ENCODE peak calls at places on chromosome 4, in five cellular contexts. L is heart left ventricle, X is IMR-90, H is uterus, B is ovary. U is an unnamed sample. For H3K36me3, the result is how much of the 10 kb centered on the place peaks cover.

GRCh38 chr4:107863850-107864371 is 39.2 kb downstream of the SGMS2 start:
- DNase-seq in X (peak), B (no peak), L (peak), H (no peak), U (no peak)

GRCh38 chr4:25552580-25553271 is 102.9 kb upstream of the SLC34A2 start:
- DNase-seq in L (no peak), H (no peak), B (no peak), X (no peak), U (no peak)

GRCh38 chr4:175371091-175371490 is 441.0 kb downstream of the GPM6A start:
- DNase-seq in X (no peak), B (no peak), H (no peak), L (no peak), U (no peak)

GRCh38 chr4:123304151-123305021 is 92.2 kb upstream of the SPRY1 start:
- DNase-seq in B (no peak), H (peak), X (no peak), L (no peak), U (no peak)

GRCh38 chr4:4430492-4431195 is 43.7 kb downstream of the NSG1 start:
- DNase-seq in X (peak), H (no peak), L (no peak), B (no peak), U (no peak)

GRCh38 chr4:101699441-101700117 is 91.0 kb upstream of the BANK1 start:
- DNase-seq in L (no peak), H (no peak), X (no peak), B (no peak), U (no peak)

GRCh38 chr4:162164881-162165528 is 1.2 kb upstream of the FSTL5 start:
- DNase-seq in B (no peak), L (no peak), X (no peak), H (no peak), U (no peak)

GRCh38 chr4:165070560-165070959 is 16.9 kb downstream of the TRIM75 start:
- DNase-seq in L (no peak), H (no peak), X (no peak), B (no peak), U (no peak)

GRCh38 chr4:5341151-5341925 is 290.1 kb downstream of the STK32B start:
- DNase-seq in X (no peak), L (no peak), B (no peak), H (no peak), U (no peak)

GRCh38 chr4:101649790-101650450 is 140.6 kb upstream of the BANK1 start:
- DNase-seq in B (no peak), X (no peak), H (no peak), L (no peak), U (no peak)

GRCh38 chr4:915041-915474 is 17.1 kb downstream of the GAK start:
- DNase-seq in L (no peak), B (no peak), H (no peak), X (no peak), U (no peak)

GRCh38 chr4:160193787-160194186 is 1090.9 kb downstream of the RAPGEF2 start:
- DNase-seq in H (no peak), L (no peak), B (no peak), X (no peak), U (no peak)

GRCh38 chr4:89531932-89532640 is 224.5 kb upstream of the GPRIN3 start:
- DNase-seq in X (no peak), L (no peak), H (no peak), B (no peak), U (no peak)

GRCh38 chr4:141131738-141132688 is 1.3 kb downstream of the RNF150 start:
- DNase-seq in H (peak), L (peak), B (peak), X (peak), U (no peak)

GRCh38 chr4:141046255-141046654 is 87.0 kb downstream of the RNF150 start:
- DNase-seq in L (no peak), H (no peak), B (peak), X (peak), U (no peak)

GRCh38 chr4:8254076-8254475 is 15.5 kb upstream of the HTRA3 start:
- DNase-seq in L (no peak), H (no peak), B (no peak), X (no peak), U (no peak)

GRCh38 chr4:37889849-37890500 is 909 bp upstream of the TBC1D1 start:
- DNase-seq in X (peak), H (peak), L (peak), B (peak), U (no peak)

GRCh38 chr4:37893164-37893563 is 2.3 kb downstream of the TBC1D1 start:
- DNase-seq in L (no peak), H (no peak), X (no peak), B (no peak), U (no peak)

GRCh38 chr4:37892641-37893040 is 1.8 kb downstream of the TBC1D1 start:
- DNase-seq in X (no peak), B (no peak), H (no peak), L (no peak), U (no peak)

GRCh38 chr4:37890501-37891220 is at the start of gene TBC1D1:
- DNase-seq in H (peak), L (peak), X (no peak), B (peak), U (peak)

DNA sequence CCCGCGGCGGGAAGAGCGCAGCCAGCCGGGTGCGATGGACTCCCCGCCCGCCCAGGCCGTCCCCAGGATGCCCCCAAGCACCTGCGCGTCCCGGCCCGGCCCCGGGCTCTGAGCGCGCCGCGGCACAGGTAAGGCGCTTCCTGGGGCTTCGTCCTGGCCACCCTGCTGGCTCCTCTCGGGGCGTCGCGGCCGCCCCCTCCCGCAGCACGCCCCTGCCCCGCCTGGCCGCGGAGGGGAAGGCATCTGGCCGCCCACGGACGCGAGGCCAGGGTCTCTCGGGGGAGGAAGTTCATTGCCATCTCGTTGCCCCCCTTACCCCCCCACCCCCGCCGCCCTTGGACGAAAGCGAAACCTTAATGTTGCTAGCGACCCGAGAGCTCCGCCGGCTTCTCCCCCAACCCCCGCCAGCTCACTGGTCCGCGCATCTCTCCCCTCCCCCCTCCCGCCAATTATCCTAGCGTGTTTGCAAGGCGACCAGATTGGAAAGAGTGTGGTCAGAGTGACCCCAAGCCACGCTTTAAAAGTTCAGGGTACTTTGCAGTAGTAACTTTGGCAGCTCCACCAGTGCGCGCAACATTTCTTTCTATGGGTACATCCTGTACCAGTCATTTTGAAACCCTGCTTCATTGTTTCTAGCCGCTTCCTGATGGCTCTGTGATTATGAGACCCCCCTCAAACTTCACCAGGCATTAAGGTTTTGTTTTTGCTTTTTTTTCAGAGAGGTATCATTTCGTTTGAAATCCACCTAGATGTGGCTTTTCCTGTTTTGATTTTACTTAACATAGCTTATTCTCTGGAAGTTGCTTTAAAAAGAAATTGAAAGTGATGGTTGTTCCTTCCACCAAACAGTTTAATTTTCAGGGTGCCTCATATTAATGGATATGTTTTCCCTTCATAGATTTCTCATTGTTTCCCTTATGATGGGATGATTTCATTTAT is 606 bp downstream of the TBC1D1 start:
- DNase-seq in B (peak), H (peak), L (no peak), X (peak), U (no peak)
- TF ChIP-seq POLR2A in B (no peak), H (peak), L (no peak), X (no peak), U (no peak)

GRCh38 chr4:87977521-87978278 is 2.2 kb downstream of the SPP1 start:
- DNase-seq in X (no peak), L (no peak), H (no peak), B (no peak), U (no peak)

GRCh38 chr4:87978656-87979055 is 3.1 kb downstream of the SPP1 start:
- DNase-seq in H (no peak), B (no peak), L (no peak), X (peak), U (no peak)

GRCh38 chr4:87974856-87975462 is 555 bp upstream of the SPP1 start:
- DNase-seq in L (no peak), B (no peak), H (no peak), X (peak), U (no peak)

GRCh38 chr4:87973283-87974169 is 2.0 kb upstream of the SPP1 start:
- DNase-seq in H (peak), L (peak), X (peak), B (peak), U (peak)

DNA sequence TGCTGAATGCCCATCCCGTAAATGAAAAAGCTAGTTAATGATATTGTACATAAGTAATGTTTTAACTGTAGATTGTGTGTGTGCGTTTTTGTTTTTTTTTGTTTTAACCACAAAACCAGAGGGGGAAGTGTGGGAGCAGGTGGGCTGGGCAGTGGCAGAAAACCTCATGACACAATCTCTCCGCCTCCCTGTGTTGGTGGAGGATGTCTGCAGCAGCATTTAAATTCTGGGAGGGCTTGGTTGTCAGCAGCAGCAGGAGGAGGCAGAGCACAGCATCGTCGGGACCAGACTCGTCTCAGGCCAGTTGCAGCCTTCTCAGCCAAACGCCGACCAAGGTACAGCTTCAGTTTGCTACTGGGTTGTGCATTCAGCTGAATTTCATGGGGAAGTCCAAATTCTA is at the start of gene SPP1:
- DNase-seq in H (no peak), X (peak), L (no peak), B (no peak), U (no peak)
- H3K27ac ChIP-seq in H (no peak), X (no peak), L (no peak), B (no peak), U (peak)

GRCh38 chr4:119628281-119629141 is at the start of gene PDE5A:
- DNase-seq in H (peak), X (peak), B (peak), L (peak), U (peak)
- H3K36me3 ChIP-seq in H (under half), X (under half), B (under half), L (under half), U (under half)

DNA sequence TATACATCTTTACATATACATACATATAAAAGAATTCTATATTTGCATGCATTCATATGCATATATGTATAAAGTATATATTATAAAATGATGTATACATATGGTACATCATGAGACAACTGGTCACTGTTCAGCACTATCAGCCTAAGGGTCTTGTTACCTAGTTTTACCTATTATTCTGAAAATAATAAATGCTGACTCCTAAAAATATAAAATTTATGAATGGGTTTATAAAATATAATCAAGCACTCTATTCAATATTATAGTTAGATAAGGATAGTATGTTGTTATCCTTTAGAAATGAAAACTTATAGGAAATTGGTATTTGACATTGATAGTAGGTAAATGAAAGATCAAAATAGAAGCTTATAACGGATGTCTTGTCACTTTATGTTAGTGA is 324.2 kb downstream of the GBA3 start:
- DNase-seq in L (no peak), B (no peak), H (no peak), X (no peak), U (no peak)
- TF ChIP-seq POLR2A in L (no peak), B (no peak), H (no peak), X (no peak), U (no peak)

DNA sequence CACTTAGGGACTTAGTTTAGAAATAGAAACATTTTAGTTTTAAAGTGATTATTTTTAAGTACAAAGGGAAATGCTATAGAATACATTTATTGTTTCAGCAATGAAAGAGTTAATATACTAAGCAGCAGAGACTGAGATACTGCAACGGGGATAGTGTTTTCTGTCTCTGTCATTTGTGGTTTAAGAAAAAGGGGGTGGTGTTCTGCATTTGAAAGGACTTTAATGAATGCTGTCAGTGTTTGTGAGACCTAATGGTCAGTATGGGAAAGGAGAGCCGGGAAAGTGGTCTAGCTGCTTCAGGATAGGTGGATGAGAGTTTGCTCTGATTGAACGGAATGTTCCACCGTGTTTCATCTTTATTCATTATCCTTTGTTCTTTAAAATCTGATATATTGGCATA is at the start of gene KLHL5:
- DNase-seq in H (no peak), L (no peak), B (no peak), X (no peak), U (no peak)
- H3K27ac ChIP-seq in H (no peak), L (no peak), B (no peak), X (no peak), U (peak)

GRCh38 chr4:82450966-82451755 is 20.8 kb downstream of the ENOPH1 start:
- DNase-seq in B (no peak), X (no peak), L (no peak), H (no peak), U (no peak)
- H3K36me3 ChIP-seq in B (under half), X (under half), L (half or more), H (under half), U (under half)

U was measured in tibial nerve.